ENCODE peak calls at places on chromosome 4, in five cellular contexts. F is A549, M is esophagus muscularis mucosa, V is suprapubic skin, S is stomach. D is an unnamed sample.

GRCh38 chr4:41460641-41461040 is 77.3 kb upstream of the LIMCH1 start:
- DNase-seq in F (no peak), V (no peak), S (no peak), M (no peak), D (no peak)

GRCh38 chr4:183328832-183329231 is 6.6 kb upstream of the CLDN24 start:
- DNase-seq in V (no peak), S (no peak), F (no peak), M (no peak), D (no peak)

GRCh38 chr4:76688737-76689078 is 209.2 kb downstream of the SOWAHB start:
- DNase-seq in S (no peak), F (no peak), M (no peak), V (no peak), D (no peak)

GRCh38 chr4:8690216-8690786 is 97.7 kb downstream of the CPZ start:
- DNase-seq in M (no peak), F (no peak), S (no peak), V (peak; percentile 74), D (no peak)

GRCh38 chr4:108574402-108574801 is 46.0 kb upstream of the RPL34 start:
- DNase-seq in V (no peak), M (peak; percentile 55), S (no peak), F (no peak), D (no peak)

GRCh38 chr4:157115613-157116340 is 39.8 kb downstream of the GLRB start:
- DNase-seq in M (no peak), F (peak; percentile 8), S (no peak), V (no peak), D (no peak)

GRCh38 chr4:77651820-77652219 is 46.2 kb downstream of the CXCL13 start:
- DNase-seq in F (no peak), V (no peak), M (no peak), S (no peak), D (no peak)

GRCh38 chr4:94995684-94996394 is 238.1 kb downstream of the BMPR1B start:
- DNase-seq in M (no peak), F (peak; percentile 27), V (no peak), S (no peak), D (no peak)

GRCh38 chr4:55866290-55866907 is 13.0 kb downstream of the EXOC1 start:
- DNase-seq in F (peak; percentile 67), V (no peak), S (no peak), M (no peak), D (no peak)

GRCh38 chr4:59249110-59249509 is 1951.0 kb upstream of the ADGRL3 start:
- DNase-seq in M (no peak), V (no peak), S (no peak), F (no peak), D (no peak)

GRCh38 chr4:186699881-186700397 is 23.7 kb downstream of the FAT1 start:
- DNase-seq in F (no peak), M (no peak), V (no peak), S (no peak), D (no peak)

GRCh38 chr4:107600456-107600855 is 119.6 kb downstream of the PAPSS1 start:
- DNase-seq in V (no peak), M (no peak), F (no peak), S (no peak), D (no peak)

GRCh38 chr4:147336252-147336651 is 144.6 kb upstream of the EDNRA start:
- DNase-seq in V (no peak), F (no peak), M (no peak), S (no peak), D (no peak)

GRCh38 chr4:54189140-54189539 is 40.0 kb upstream of the PDGFRA start:
- DNase-seq in M (no peak), F (no peak), V (no peak), S (no peak), D (no peak)

GRCh38 chr4:2469192-2469984 is 482 bp downstream of the RNF4 start:
- DNase-seq in M (no peak), F (peak; percentile 32), S (peak; percentile 67), V (no peak), D (peak; percentile 16)

GRCh38 chr4:138178566-138178965 is 63.6 kb downstream of the SLC7A11 start:
- DNase-seq in F (no peak), V (no peak), S (no peak), M (no peak), D (no peak)

GRCh38 chr4:127549521-127549920 is 83.2 kb upstream of the INTU start:
- DNase-seq in V (no peak), M (no peak), F (no peak), S (no peak), D (no peak)

GRCh38 chr4:103424853-103425252 is 226.7 kb upstream of the CENPE start:
- DNase-seq in V (no peak), F (peak; percentile 60), S (peak; percentile 32), M (no peak), D (no peak)

GRCh38 chr4:184756399-184756798 is 22.5 kb upstream of the CENPU start:
- DNase-seq in V (no peak), M (no peak), F (no peak), S (no peak), D (no peak)

GRCh38 chr4:24984602-24985532 is 45.9 kb downstream of the LGI2 start:
- DNase-seq in V (no peak), M (no peak), S (no peak), F (no peak), D (no peak)

GRCh38 chr4:24988776-24989175 is 42.0 kb downstream of the LGI2 start:
- DNase-seq in S (no peak), M (no peak), F (peak; percentile 30), V (no peak), D (no peak)

GRCh38 chr4:24992968-24993367 is 37.8 kb downstream of the LGI2 start:
- DNase-seq in M (no peak), V (no peak), S (no peak), F (no peak), D (no peak)

GRCh38 chr4:24991015-24991414 is 39.7 kb downstream of the LGI2 start:
- DNase-seq in S (no peak), M (no peak), F (no peak), V (no peak), D (no peak)

GRCh38 chr4:24989327-24989726 is 41.4 kb downstream of the LGI2 start:
- DNase-seq in V (no peak), S (no peak), M (no peak), F (no peak), D (no peak)
- TF ChIP-seq EP300 in V (no peak), S (no peak), M (no peak), F (no peak), D (no peak)

GRCh38 chr4:38069271-38069760 is 109.1 kb downstream of the PTTG2 start:
- DNase-seq in S (peak; percentile 67), V (no peak), M (peak; percentile 37), F (peak; percentile 71), D (no peak)
- TF ChIP-seq CTCF in S (no peak), V (peak; percentile 37), M (no peak), F (peak; percentile 56), D (no peak)

GRCh38 chr4:86934772-86935498 is at the start of gene AFF1:
- DNase-seq in M (peak; percentile 97), F (peak; percentile 93), V (peak; percentile 96), S (peak; percentile 94), D (peak; percentile 71)
- TF ChIP-seq EP300 in M (peak; percentile 65), F (no peak), V (no peak), S (no peak), D (no peak)

DNA sequence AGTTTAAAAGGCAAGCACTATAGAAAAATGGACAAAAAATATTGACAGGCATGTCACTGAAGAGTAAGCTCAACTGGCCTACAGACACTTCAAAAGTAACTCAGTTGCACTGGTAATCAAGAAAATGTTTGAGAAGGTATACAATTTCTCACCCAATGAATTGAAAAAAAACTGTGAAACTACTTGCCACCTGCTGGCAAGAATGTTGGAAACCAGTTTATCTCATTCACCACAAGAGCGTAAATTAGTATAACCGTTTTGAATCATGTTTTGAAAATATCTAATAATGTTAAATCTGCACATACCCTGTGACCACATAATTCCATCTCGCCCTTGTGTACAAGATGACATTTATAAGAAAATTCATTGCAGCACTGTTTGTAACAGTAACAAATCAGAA is 31.7 kb downstream of the TXK start:
- DNase-seq in V (no peak), M (no peak), F (no peak), S (no peak), D (no peak)
- TF ChIP-seq CTCF in V (no peak), M (no peak), F (peak; percentile 9), S (no peak), D (no peak)

DNA sequence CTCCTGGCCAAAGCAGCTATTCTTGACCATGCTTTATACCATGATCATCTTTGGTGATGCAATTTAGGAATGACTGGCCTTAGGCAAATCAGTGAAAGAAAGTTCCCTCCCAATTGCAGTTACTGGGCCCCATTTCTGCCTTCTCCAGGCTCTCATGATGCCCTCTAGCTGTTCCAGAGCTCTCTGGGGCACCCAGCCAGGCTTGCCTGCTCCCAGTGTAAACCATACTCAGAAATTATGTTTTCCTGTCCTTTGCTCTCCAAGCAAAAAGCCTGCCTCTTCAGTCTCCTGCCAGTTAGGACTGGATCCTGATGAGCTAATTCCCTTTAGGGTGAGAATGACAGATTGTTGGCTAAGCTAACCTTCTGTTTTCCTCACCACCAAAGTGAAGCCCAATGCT is 85.3 kb upstream of the RBPJ start:
- DNase-seq in V (no peak), M (no peak), F (no peak), S (peak; percentile 33), D (peak; percentile 51)
- TF ChIP-seq EP300 in V (no peak), M (no peak), F (no peak), S (no peak), D (no peak)

DNA sequence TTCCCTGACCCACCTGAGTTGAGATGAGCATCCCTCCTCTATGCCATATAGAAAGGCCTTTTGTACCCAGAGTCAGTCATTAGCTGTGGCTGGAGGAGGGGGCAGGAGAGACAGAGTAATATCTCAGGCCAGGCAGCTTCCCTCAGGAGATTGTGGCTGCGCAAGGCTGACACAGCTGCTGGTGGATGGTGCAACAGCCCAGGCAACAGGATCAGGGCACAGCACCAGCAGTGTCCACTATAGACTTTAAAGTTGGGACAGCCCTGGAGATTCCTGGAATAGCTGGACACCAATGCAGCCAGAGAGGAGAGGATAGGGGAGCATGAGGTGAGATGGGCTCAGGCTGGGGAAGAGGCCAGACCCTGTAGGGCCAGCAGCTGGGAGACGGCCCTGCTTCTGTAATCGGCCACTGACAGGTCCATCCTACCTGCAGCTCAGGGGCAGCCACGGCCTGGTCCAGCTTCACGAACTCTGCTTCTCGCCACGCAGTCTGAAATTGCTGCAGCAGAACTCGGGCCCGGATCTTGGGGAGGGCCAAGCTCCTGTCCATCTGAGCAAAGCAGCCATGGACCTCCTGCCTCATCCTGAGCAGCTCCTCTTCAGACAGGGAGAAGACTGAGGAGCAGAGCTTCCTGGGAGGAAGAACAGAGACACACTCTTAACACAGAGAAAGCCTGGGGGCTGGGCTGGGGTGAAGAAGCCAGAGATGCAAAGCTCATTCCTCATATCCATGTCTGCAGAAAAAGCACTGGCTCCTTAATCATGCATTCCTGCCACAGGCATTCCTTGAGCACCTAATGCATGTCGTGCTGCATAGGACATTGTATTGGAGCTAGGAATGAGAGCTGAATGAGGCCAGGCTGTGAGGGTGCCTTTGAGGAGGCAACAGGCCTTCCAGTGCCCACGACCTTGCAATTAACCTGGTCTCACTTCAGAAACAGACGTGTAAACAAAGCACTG is 90.0 kb downstream of the EVC2 start:
- DNase-seq in V (no peak), S (no peak), M (no peak), F (no peak), D (no peak)
- TF ChIP-seq CTCF in V (no peak), S (no peak), M (no peak), F (no peak), D (no peak)